ENCODE peak calls at places on chromosomes 3 and 15, in four cellular contexts. Y, G, W and U are unnamed samples.

GRCh38 chr3:112007641-112008040 is 8.9 kb downstream of the TAGLN3 start:
- DNase-seq in Y (no peak), G (peak), W (no peak), U (no peak)

GRCh38 chr15:59349715-59350420 is 22.8 kb downstream of the MYO1E start:
- DNase-seq in Y (peak), G (peak), W (peak), U (peak)

GRCh38 chr3:139319428-139320402 is 24.1 kb upstream of the MRPS22 start:
- DNase-seq in Y (no peak), G (no peak), W (peak), U (no peak)

GRCh38 chr3:10528046-10528445 is 22.7 kb upstream of the ATP2B2 start:
- DNase-seq in Y (no peak), G (no peak), W (no peak), U (no peak)

GRCh38 chr3:17213102-17213501 is 328.3 kb downstream of the PLCL2 start:
- DNase-seq in Y (no peak), G (peak), W (no peak), U (no peak)

GRCh38 chr3:158685151-158685550 is 12.7 kb upstream of the LXN start:
- DNase-seq in Y (no peak), G (no peak), W (no peak), U (no peak)

GRCh38 chr3:187080799-187081450 is 58.4 kb downstream of the RPL39L start:
- DNase-seq in Y (no peak), G (no peak), W (no peak), U (no peak)

GRCh38 chr3:31724681-31725080 is 192.0 kb downstream of the STT3B start:
- DNase-seq in Y (no peak), G (peak), W (no peak), U (no peak)

DNA sequence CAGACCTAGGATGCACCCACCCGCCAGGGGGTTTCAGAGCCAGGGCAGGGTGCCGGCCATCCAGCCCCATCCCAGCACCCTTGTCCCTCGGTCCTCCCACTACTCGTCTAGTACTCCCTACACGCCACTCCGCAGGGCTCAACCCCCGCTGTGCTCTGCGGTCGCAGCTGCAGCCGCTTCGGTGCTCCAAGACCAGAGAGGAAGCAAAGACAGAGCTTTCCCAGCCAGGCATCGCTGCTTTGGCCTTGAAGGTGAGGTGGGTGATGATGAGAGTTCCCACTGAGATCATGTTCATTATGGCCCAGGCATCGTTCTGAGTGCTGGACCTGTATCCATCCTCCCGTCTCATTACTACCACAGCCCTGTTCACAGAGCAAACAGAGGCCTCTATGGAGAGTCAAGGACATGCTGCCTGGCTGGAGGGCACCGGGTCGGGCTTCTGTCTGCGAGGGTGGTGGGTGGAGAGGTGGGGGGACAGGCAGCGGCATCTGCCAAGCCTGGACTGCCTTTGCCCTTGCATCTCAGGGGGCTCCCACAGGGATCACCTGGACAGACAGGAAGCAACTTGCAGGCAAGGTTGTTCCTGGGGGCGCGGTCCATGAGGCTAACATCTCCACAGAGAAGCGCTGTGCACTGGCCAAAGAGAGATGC is 66.9 kb downstream of the KLF13 start:
- DNase-seq in Y (no peak), G (no peak), W (no peak), U (no peak)
- H3K9ac ChIP-seq in Y (no peak), G (no peak), W (no peak), U (no peak)

GRCh38 chr3:52190294-52190841 is 7.6 kb upstream of the ALAS1 start:
- DNase-seq in Y (no peak), G (peak), W (no peak), U (no peak)

GRCh38 chr3:52193059-52193458 is 4.9 kb upstream of the ALAS1 start:
- DNase-seq in Y (no peak), G (peak), W (no peak), U (no peak)

GRCh38 chr3:52194541-52195296 is 3.2 kb upstream of the ALAS1 start:
- DNase-seq in Y (no peak), G (peak), W (no peak), U (no peak)

GRCh38 chr3:52188586-52189404 is 9.2 kb upstream of the ALAS1 start:
- DNase-seq in Y (no peak), G (no peak), W (no peak), U (no peak)

GRCh38 chr3:52191663-52192062 is 6.3 kb upstream of the ALAS1 start:
- DNase-seq in Y (no peak), G (no peak), W (no peak), U (no peak)
- H2AFZ ChIP-seq in Y (no peak), G (no peak), W (no peak), U (no peak)

GRCh38 chr15:43255376-43255775 is 11.4 kb downstream of the TGM5 start:
- DNase-seq in Y (no peak), G (no peak), W (no peak), U (no peak)

GRCh38 chr15:43253431-43254403 is 13.0 kb downstream of the TGM5 start:
- DNase-seq in Y (no peak), G (peak), W (no peak), U (peak)

GRCh38 chr15:43260011-43260615 is 6.6 kb downstream of the TGM5 start:
- DNase-seq in Y (no peak), G (no peak), W (no peak), U (no peak)

GRCh38 chr15:43256341-43256740 is 10.4 kb downstream of the TGM5 start:
- DNase-seq in Y (no peak), G (no peak), W (no peak), U (no peak)

GRCh38 chr15:43258781-43259180 is 7.9 kb downstream of the TGM5 start:
- DNase-seq in Y (no peak), G (no peak), W (no peak), U (no peak)
- H3K9ac ChIP-seq in Y (no peak), G (no peak), W (no peak), U (no peak)

GRCh38 chr15:63478243-63478642 is 26.1 kb upstream of the USP3 start:
- DNase-seq in Y (no peak), G (no peak), W (no peak), U (no peak)

GRCh38 chr15:63481105-63481810 is 23.1 kb upstream of the USP3 start:
- DNase-seq in Y (no peak), G (peak), W (no peak), U (no peak)

GRCh38 chr15:63483521-63484371 is 20.6 kb upstream of the USP3 start:
- DNase-seq in Y (no peak), G (no peak), W (no peak), U (no peak)

GRCh38 chr15:63482874-63483323 is 21.5 kb upstream of the USP3 start:
- DNase-seq in Y (no peak), G (no peak), W (no peak), U (no peak)

GRCh38 chr15:63480441-63480821 is 24.0 kb upstream of the USP3 start:
- DNase-seq in Y (no peak), G (no peak), W (no peak), U (no peak)
- H2AFZ ChIP-seq in Y (no peak), G (peak), W (peak), U (no peak)

GRCh38 chr15:40471105-40471777 is 457 bp downstream of the CHST14 start:
- DNase-seq in Y (no peak), G (peak), W (peak), U (no peak)

GRCh38 chr15:40470423-40471104 is at the start of gene CHST14:
- DNase-seq in Y (no peak), G (peak), W (no peak), U (no peak)

GRCh38 chr15:40474581-40474980 is 3.8 kb downstream of the CHST14 start:
- DNase-seq in Y (no peak), G (no peak), W (no peak), U (no peak)

GRCh38 chr15:40471778-40472130 is 970 bp downstream of the CHST14 start:
- DNase-seq in Y (no peak), G (peak), W (no peak), U (no peak)

GRCh38 chr15:40472171-40472727 is 1.5 kb downstream of the CHST14 start:
- DNase-seq in Y (no peak), G (no peak), W (no peak), U (no peak)
- H3K9ac ChIP-seq in Y (peak), G (no peak), W (peak), U (no peak)

GRCh38 chr3:146314871-146315270 is 64.0 kb upstream of the PLSCR4 start:
- DNase-seq in Y (no peak), G (no peak), W (no peak), U (no peak)

GRCh38 chr3:146308682-146309081 is 57.8 kb upstream of the PLSCR4 start:
- DNase-seq in Y (no peak), G (peak), W (no peak), U (no peak)

GRCh38 chr3:146308222-146308621 is 57.3 kb upstream of the PLSCR4 start:
- DNase-seq in Y (no peak), G (peak), W (no peak), U (no peak)

DNA sequence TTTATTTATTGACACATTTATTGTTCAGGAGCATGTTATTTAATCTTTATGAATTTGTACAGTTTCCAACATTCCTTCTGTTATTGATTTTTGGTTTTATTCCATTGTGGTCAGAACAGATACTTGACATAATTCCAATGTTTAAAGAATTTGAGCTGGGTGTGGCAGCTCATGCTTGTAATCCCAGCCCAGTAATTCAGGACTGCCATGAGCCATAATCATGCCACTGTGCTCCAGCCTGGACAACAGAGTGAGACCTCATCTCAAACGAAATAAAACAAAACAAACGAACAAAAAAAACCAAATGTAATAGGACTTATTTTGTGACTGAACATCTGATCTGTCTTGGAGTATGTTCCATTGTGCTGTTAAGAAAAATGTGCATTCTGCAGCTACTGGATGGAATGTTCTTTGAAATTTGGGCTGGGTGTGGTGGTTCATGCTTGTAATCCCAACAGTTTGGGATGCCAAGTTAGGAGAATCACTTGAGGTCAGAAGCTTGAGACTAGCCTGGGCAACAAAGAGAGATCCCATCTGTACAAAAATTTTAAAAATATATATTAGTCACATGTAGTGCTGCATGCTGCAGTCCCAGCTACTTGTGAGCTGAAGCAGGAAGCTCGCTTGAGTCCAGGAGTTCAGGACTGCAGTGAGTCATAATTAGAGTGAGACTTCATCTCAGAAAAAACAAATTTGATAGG is 62.7 kb upstream of the PLSCR4 start:
- DNase-seq in Y (peak), G (peak), W (no peak), U (peak)
- H2AFZ ChIP-seq in Y (peak), G (peak), W (no peak), U (no peak)

GRCh38 chr3:128997486-128997885 is 3.6 kb upstream of the CFAP92 start:
- DNase-seq in Y (no peak), G (no peak), W (no peak), U (no peak)

GRCh38 chr3:129001101-129001816 is at the start of gene EFCC1:
- DNase-seq in Y (no peak), G (no peak), W (peak), U (no peak)

GRCh38 chr3:129000742-129001100 is 383 bp upstream of the EFCC1 start:
- DNase-seq in Y (no peak), G (no peak), W (no peak), U (no peak)

GRCh38 chr3:128998532-128998931 is 2.6 kb upstream of the EFCC1 start:
- DNase-seq in Y (no peak), G (no peak), W (no peak), U (no peak)

GRCh38 chr3:128999104-128999503 is 2.0 kb upstream of the EFCC1 start:
- DNase-seq in Y (no peak), G (no peak), W (no peak), U (no peak)
- H3K9ac ChIP-seq in Y (no peak), G (no peak), W (no peak), U (no peak)

GRCh38 chr15:88897456-88898194 is 2.3 kb upstream of the HAPLN3 start:
- DNase-seq in Y (no peak), G (peak), W (peak), U (no peak)
- H2AFZ ChIP-seq in Y (no peak), G (peak), W (no peak), U (peak)

DNA sequence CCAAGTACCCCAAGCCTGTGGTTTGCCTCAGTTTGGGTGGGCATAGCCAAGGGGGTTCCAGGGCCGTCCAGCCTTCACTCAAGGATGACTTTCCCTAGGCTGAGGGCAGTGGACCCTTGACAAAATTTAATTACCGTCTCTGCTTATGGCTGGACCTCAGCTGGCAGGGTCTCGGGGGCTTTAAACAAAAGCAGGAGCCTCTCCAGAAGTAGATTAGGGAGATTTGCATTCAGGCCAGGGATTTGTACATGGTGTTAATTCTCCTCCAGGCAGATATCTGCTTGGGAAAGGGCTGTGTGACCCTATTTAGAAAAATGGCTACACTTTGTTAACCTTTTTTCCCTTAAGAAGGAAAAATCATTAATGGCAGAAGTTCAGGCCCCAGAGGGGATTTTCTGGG is 329.1 kb upstream of the C2CD4B start:
- DNase-seq in Y (no peak), G (no peak), W (no peak), U (no peak)
- H3K9ac ChIP-seq in Y (no peak), G (no peak), W (no peak), U (no peak)